ENCODE peak calls at places on chromosomes 2 and 18, in four cellular contexts. X is HepG2, Y is WTC11, B is SK-N-SH. H is an unnamed sample.

GRCh38 chr2:200376422-200377142 is 70.1 kb downstream of the SPATS2L start:
- DNase-seq in X (peak; percentile 40), Y (no peak), B (no peak), H (peak; percentile 25)

GRCh38 chr2:236642584-236643291 is 73.1 kb downstream of the ACKR3 start:
- DNase-seq in X (peak; percentile 18), Y (no peak), B (no peak), H (no peak)

GRCh38 chr2:127609031-127609751 is 36.8 kb upstream of the GPR17 start:
- DNase-seq in X (no peak), Y (no peak), B (no peak), H (no peak)

GRCh38 chr18:48777026-48777736 is 173.6 kb downstream of the SMAD7 start:
- DNase-seq in X (peak; percentile 44), Y (peak; percentile 83), B (peak; percentile 90), H (peak; percentile 76)

GRCh38 chr18:56083889-56084288 is 495.9 kb upstream of the TCF4 start:
- DNase-seq in X (no peak), Y (no peak), B (no peak), H (no peak)

GRCh38 chr2:124027182-124027581 is 2.1 kb downstream of the CNTNAP5 start:
- DNase-seq in X (peak; percentile 64), Y (peak; percentile 31), B (peak; percentile 68), H (peak; percentile 27)

GRCh38 chr2:11006191-11006590 is 94.5 kb downstream of the KCNF1 start:
- DNase-seq in X (no peak), Y (no peak), B (no peak), H (no peak)

GRCh38 chr2:133607679-133608078 is 39.4 kb upstream of the NCKAP5 start:
- DNase-seq in X (no peak), Y (no peak), B (no peak), H (no peak)

GRCh38 chr2:130286983-130287655 is 55.6 kb upstream of the IMP4 start:
- DNase-seq in X (no peak), Y (no peak), B (peak; percentile 23), H (no peak)

GRCh38 chr2:130289780-130290179 is 52.9 kb upstream of the IMP4 start:
- DNase-seq in X (no peak), Y (no peak), B (no peak), H (no peak)

GRCh38 chr2:130287656-130288026 is 55.1 kb upstream of the IMP4 start:
- DNase-seq in X (no peak), Y (no peak), B (no peak), H (no peak)

DNA sequence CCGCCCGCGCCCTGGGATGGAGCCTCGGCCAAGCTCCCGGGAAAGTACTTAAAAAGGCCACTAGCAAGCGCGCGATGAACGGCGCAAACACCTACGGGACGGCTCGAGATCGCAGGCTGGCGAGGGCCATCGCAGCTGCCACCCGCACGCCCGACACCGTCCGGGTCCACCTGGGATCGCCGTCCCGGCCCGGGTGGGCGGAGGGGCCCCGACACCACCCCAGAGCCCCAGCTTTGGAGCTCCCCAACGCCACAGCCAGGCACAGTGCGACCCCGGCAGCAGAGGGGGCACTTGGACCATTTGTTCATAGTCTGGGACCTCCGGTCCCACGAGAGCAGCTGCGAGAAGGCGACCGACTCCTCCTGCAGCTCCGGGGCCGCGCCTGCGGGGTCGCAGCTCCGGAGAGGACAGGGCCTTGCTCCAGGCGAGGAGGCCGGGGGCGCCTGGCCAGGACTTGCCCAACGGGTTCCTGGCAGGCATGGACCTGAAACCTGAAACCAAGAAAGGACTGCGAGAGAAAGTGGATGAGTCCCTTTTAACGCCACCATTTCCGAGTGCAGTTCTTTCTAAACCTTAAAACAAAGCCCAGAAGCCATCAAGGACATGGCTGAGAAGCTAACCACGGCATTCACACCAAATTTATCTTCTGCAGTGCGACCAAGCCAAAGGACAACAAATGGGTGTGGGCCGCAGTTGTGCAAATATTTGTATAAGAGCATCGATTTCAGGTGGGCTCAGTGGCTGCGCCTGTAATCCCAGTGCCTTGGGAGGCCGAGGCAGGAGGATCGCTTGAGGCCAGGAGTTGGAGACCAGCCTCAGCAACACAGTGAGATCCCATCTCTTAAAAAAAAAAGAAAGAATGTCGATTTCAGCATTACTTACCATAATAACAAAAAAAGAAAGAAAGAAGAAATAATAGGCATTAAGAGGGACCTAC is 54.0 kb upstream of the IMP4 start:
- DNase-seq in X (no peak), Y (peak; percentile 83), B (peak; percentile 27), H (peak; percentile 55)
- TF ChIP-seq FOXJ3 in X (no peak), Y (no peak), B (no peak), H (no peak)

DNA sequence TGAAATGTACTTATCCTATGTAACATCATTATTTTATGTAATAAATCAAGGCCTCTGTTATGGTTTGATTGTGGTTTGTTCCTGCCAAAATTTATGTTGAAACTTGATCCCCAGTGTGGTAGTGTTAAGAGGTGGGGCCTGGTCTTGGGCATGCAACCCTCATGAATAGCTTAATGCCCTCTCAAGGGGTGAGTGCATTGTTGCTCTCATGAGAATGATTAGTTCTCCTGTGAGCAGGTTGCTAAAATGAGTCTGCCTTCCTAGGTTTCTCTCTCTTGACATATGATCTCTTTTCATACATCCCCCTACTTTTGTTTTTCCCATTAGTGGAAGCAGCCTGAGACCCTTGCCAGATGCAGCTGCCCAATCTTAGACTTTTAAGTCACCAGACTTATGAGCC is 915.5 kb downstream of the TSN start:
- DNase-seq in X (no peak), Y (no peak), B (no peak), H (no peak)
- TF ChIP-seq FOXJ3 in X (no peak), Y (no peak), B (no peak), H (no peak)

DNA sequence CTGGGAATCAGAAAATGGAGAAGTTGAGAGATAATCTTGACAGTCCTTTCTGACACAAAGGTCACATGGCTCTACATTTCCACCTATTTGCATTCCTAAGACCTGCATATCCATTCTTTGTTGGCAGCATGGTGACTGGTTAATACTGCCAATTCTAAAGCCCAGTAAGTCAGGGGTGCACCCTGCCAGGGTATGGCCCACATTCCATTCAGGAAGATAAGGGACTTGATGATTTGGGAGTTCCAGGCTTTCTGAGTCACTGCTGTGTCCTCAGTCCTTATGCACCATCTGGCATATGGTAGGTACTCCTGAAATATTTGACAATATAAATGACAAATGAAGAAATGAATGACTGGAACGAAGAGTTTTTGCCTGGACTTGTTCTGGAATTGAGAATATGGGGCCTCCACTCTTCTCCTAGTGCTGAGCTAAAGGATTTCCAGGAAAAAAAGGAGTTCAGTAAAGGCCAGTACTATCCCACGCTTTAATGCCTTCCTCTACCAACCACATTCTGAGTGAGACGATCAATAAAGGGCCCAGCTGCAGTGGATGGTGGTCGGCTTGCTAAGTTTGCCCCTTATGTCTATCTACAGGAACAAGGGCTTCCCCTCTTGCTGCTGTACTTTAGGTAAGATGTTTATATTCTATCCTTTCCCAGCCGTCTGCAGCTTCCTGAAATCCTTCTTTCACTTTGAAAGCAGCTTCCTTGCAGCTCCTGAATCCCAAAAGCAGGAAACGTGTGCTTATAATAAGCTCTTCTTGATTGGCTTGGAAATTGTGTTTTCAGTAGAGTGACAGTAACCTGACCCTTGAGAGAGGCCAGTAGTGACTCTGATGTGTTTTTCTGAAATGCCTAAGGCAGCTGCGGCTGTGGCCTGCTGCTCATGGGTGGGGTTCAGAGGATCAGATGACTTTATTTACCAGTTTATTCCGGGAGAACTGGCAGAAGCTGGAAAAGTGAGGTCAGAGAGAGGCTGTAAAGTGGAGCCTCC is 31.9 kb upstream of the EIF2AK3 start:
- DNase-seq in X (peak; percentile 64), Y (no peak), B (no peak), H (no peak)
- TF ChIP-seq FOXJ3 in X (no peak), Y (no peak), B (no peak), H (no peak)

DNA sequence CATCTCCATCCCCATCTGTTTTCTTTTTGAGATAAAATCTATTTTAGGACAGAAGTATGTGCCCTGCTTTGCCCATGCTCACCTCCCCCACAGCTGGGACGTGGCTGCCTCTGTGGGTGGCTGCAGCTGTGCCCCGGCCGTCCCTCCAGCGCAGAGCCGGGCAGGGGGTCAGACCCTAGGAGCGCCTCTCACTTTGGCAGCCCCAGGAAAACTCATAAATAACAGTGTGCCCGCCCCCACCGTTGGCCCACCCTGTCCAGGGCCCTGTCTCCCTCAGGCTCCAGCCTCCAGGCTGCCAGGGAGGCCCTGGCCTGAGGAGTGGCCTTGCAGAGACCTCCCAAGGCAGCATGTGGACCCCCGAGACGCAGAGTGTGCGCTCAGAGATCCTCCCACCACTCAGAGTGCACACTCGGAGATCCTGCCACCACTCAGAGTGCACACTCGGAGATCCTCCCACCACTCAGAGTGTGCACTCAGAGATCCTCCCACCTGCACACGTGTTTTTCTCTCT is 178.1 kb downstream of the TWIST2 start:
- DNase-seq in X (no peak), Y (no peak), B (peak; percentile 57), H (no peak)
- TF ChIP-seq FOXJ3 in X (no peak), Y (no peak), B (no peak), H (no peak)

GRCh38 chr2:37417321-37417720 is 72.9 kb downstream of the QPCT start:
- DNase-seq in X (no peak), Y (no peak), B (no peak), H (no peak)

GRCh38 chr2:37415128-37415817 is 70.8 kb downstream of the QPCT start:
- DNase-seq in X (no peak), Y (no peak), B (peak; percentile 49), H (peak; percentile 67)

GRCh38 chr2:37414470-37414949 is 70.1 kb downstream of the QPCT start:
- DNase-seq in X (peak; percentile 39), Y (no peak), B (peak; percentile 72), H (peak; percentile 27)

GRCh38 chr2:37412201-37412600 is 67.8 kb downstream of the QPCT start:
- DNase-seq in X (no peak), Y (no peak), B (no peak), H (no peak)
- TF ChIP-seq FOXJ3 in X (no peak), Y (no peak), B (no peak), H (no peak)

GRCh38 chr2:226199555-226199954 is 600.1 kb downstream of the IRS1 start:
- DNase-seq in X (no peak), Y (no peak), B (no peak), H (no peak)

DNA sequence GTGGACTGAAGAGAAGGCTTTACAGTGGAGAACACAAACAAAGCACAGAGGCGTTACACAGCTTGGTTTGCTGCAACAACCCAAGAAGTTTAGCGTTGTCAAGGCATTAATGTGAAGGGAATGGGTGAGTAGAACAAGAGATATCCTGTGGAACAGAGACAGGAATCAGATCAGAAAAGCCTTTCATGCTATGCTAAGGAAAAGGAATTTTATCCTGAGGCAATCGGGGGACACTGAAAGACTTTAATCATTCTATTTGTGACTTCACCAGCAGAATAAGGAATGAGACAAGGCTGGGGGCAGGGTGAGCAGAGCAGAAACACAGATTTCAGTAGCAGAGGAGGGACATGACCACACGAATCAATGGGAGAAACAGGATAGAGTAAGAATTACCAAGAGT is 600.7 kb downstream of the IRS1 start:
- DNase-seq in X (no peak), Y (no peak), B (no peak), H (no peak)
- TF ChIP-seq FOXJ3 in X (no peak), Y (no peak), B (no peak), H (no peak)

DNA sequence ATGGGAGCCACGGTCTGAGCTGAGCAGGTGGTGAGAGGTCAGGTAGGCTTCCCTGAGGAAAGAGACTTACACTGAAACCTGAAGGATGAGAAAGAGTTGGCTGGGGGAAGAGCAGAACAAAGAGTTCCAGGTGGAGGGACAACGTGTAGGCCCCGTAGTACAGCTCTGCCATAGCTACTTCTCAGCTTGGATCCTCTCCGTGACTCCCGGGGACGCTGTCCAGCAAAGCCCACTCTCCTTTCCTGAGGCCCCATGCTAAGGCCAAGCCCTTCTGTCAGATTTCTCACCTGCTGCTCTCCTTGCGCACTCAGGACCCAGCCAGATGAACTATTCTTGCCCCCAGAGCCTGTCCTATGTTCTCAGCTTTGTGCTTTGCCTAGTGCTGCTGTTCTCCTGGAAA is 173.8 kb downstream of the GALNT1 start:
- DNase-seq in X (no peak), Y (no peak), B (no peak), H (no peak)
- TF ChIP-seq FOXJ3 in X (no peak), Y (no peak), B (no peak), H (no peak)